ENCODE peak calls at places on chromosome 4, in ten cellular contexts. T is aorta; L is fibroblast of mammary gland; Q is osteoblast; N is AG04449; G is naive thymus-derived CD4-positive, alpha-beta T cell; Y is CD4-positive, alpha-beta memory T cell; U is heart right ventricle; E is lower leg skin; C is psoas muscle. H is an unnamed sample.

GRCh38 chr4:137997496-137997895 is 244.7 kb downstream of the SLC7A11 start:
- DNase-seq in T (no peak), L (no peak), Q (no peak), N (no peak), G (no peak), Y (no peak), U (no peak), E (no peak), C (no peak), H (no peak)

GRCh38 chr4:112214397-112215264 is 17.0 kb upstream of the AP1AR start:
- DNase-seq in T (no peak), L (peak; percentile 53), Q (peak; percentile 75), N (no peak), G (no peak), Y (peak; percentile 20), U (no peak), E (no peak), C (no peak), H (no peak)

GRCh38 chr4:169659736-169660670 is 39.6 kb downstream of the CLCN3 start:
- DNase-seq in T (peak; percentile 63), L (peak; percentile 99), Q (peak; percentile 60), N (peak; percentile 92), G (peak; percentile 92), Y (peak; percentile 85), U (no peak), E (peak; percentile 86), C (peak; percentile 33), H (peak; percentile 74)

GRCh38 chr4:665381-665750 is 8.7 kb downstream of the ATP5ME start:
- DNase-seq in T (peak; percentile 30), L (no peak), Q (no peak), N (no peak), G (no peak), Y (no peak), U (no peak), E (no peak), C (peak; percentile 8), H (no peak)

GRCh38 chr4:156378053-156378665 is 424.5 kb upstream of the CTSO start:
- DNase-seq in T (no peak), L (peak; percentile 59), Q (peak; percentile 37), N (no peak), G (no peak), Y (no peak), U (no peak), E (no peak), C (no peak), H (no peak)

GRCh38 chr4:112589207-112589606 is 47.5 kb downstream of the ZGRF1 start:
- DNase-seq in T (no peak), L (peak; percentile 43), Q (no peak), N (no peak), G (no peak), Y (no peak), U (no peak), E (no peak), C (no peak), H (no peak)

GRCh38 chr4:19455196-19455595 is 796.5 kb upstream of the SLIT2 start:
- DNase-seq in T (no peak), L (no peak), Q (no peak), N (no peak), G (no peak), Y (no peak), U (no peak), E (no peak), C (no peak), H (no peak)

GRCh38 chr4:159925770-159926169 is 822.9 kb downstream of the RAPGEF2 start:
- DNase-seq in T (no peak), L (peak; percentile 0), Q (no peak), N (no peak), G (no peak), Y (no peak), U (no peak), E (no peak), C (no peak), H (no peak)

GRCh38 chr4:186701273-186701672 is 22.4 kb downstream of the FAT1 start:
- DNase-seq in T (peak; percentile 58), L (peak; percentile 64), Q (peak; percentile 78), N (no peak), G (no peak), Y (no peak), U (peak; percentile 27), E (no peak), C (peak; percentile 25), H (no peak)

GRCh38 chr4:1012031-1012739 is 759 bp downstream of the FGFRL1 start:
- DNase-seq in T (no peak), L (no peak), Q (peak; percentile 96), N (no peak), G (peak; percentile 47), Y (peak; percentile 28), U (peak; percentile 38), E (no peak), C (peak; percentile 44), H (peak; percentile 44)

GRCh38 chr4:186676531-186677158 is 47.0 kb downstream of the FAT1 start:
- DNase-seq in T (no peak), L (peak; percentile 79), Q (no peak), N (peak; percentile 80), G (no peak), Y (no peak), U (no peak), E (no peak), C (no peak), H (no peak)

GRCh38 chr4:174378951-174379350 is 95.2 kb downstream of the CEP44 start:
- DNase-seq in T (no peak), L (no peak), Q (no peak), N (no peak), G (no peak), Y (no peak), U (no peak), E (no peak), C (no peak), H (no peak)

GRCh38 chr4:174377613-174378012 is 93.9 kb downstream of the CEP44 start:
- DNase-seq in T (no peak), L (peak; percentile 43), Q (no peak), N (no peak), G (no peak), Y (no peak), U (no peak), E (no peak), C (no peak), H (no peak)

GRCh38 chr4:174381419-174381818 is 97.7 kb downstream of the CEP44 start:
- DNase-seq in T (no peak), L (no peak), Q (no peak), N (no peak), G (no peak), Y (no peak), U (no peak), E (no peak), C (no peak), H (no peak)

GRCh38 chr4:174383783-174384182 is 100.1 kb downstream of the CEP44 start:
- DNase-seq in T (no peak), L (no peak), Q (no peak), N (no peak), G (no peak), Y (no peak), U (no peak), E (no peak), C (no peak), H (no peak)

GRCh38 chr4:174380699-174381098 is 97.0 kb downstream of the CEP44 start:
- DNase-seq in T (no peak), L (no peak), Q (no peak), N (no peak), G (no peak), Y (no peak), U (no peak), E (no peak), C (no peak), H (no peak)
- H3K4me3 ChIP-seq in T (no peak overlapping the region), L (no peak overlapping the region), Q (no peak overlapping the region), N (no peak overlapping the region), G (no peak overlapping the region), Y (no peak overlapping the region), U (no peak overlapping the region), E (no peak overlapping the region), C (no peak overlapping the region), H (no peak overlapping the region)

GRCh38 chr4:8891255-8891645 is 19.6 kb upstream of the HMX1 start:
- DNase-seq in T (no peak), L (no peak), Q (no peak), N (no peak), G (no peak), Y (no peak), U (no peak), E (no peak), C (no peak), H (no peak)
- H3K4me3 ChIP-seq in T (no peak overlapping the region), L (no peak overlapping the region), Q (no peak overlapping the region), N (no peak overlapping the region), G (no peak overlapping the region), Y (no peak overlapping the region), U (no peak overlapping the region), E (no peak overlapping the region), C (no peak overlapping the region), H (no peak overlapping the region)

GRCh38 chr4:2483237-2483636 is 14.3 kb downstream of the RNF4 start:
- DNase-seq in T (no peak), L (no peak), Q (no peak), N (no peak), G (no peak), Y (no peak), U (no peak), E (no peak), C (no peak), H (no peak)

GRCh38 chr4:2484169-2484568 is 15.3 kb downstream of the RNF4 start:
- DNase-seq in T (no peak), L (no peak), Q (no peak), N (no peak), G (no peak), Y (no peak), U (no peak), E (no peak), C (no peak), H (no peak)

GRCh38 chr4:2482693-2483092 is 13.8 kb downstream of the RNF4 start:
- DNase-seq in T (no peak), L (peak; percentile 76), Q (peak; percentile 87), N (no peak), G (no peak), Y (peak; percentile 21), U (no peak), E (no peak), C (peak; percentile 49), H (no peak)

GRCh38 chr4:2486981-2487380 is 18.1 kb downstream of the RNF4 start:
- DNase-seq in T (no peak), L (no peak), Q (peak; percentile 55), N (no peak), G (no peak), Y (no peak), U (no peak), E (no peak), C (no peak), H (no peak)

DNA sequence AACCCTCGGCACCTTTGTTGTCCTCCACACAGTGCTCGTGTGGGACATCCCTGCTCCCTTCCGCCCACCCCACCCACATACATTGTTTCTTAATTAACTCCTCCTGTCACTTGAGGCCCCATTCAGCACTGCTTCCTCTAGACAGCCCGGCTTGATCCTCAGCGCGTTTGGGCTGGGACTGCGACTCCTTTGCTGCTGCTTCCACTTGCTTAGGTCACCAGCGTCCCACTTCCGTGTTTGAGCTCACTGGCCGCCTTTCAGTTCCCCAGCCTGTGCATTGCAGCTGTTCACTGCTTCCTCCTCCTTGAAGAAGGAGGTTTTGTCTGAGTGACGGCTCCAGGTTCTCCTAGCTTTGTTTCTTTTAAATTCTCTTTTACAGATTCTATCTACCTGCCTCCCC is 16.1 kb downstream of the RNF4 start:
- DNase-seq in T (peak; percentile 89), L (peak; percentile 49), Q (peak; percentile 57), N (no peak), G (peak; percentile 72), Y (peak; percentile 70), U (peak; percentile 75), E (peak; percentile 93), C (peak; percentile 60), H (peak; percentile 73)
- H3K4me3 ChIP-seq in T (no peak overlapping the region), L (no peak overlapping the region), Q (no peak overlapping the region), N (no peak overlapping the region), G (peak overlapping the region; percentile 43), Y (peak overlapping the region; percentile 27), U (peak overlapping the region; percentile 8), E (no peak overlapping the region), C (no peak overlapping the region), H (no peak overlapping the region)

GRCh38 chr4:98446499-98447375 is 185.6 kb downstream of the RAP1GDS1 start:
- DNase-seq in T (no peak), L (peak; percentile 82), Q (no peak), N (no peak), G (no peak), Y (peak; percentile 77), U (no peak), E (no peak), C (no peak), H (no peak)
- H3K4me3 ChIP-seq in T (no peak overlapping the region), L (no peak overlapping the region), Q (no peak overlapping the region), N (no peak overlapping the region), G (peak overlapping the region; percentile 9), Y (no peak overlapping the region), U (no peak overlapping the region), E (no peak overlapping the region), C (no peak overlapping the region), H (no peak overlapping the region)